ENCODE peak calls at places on chromosomes 11 and 22, in six cellular contexts. W, D, A, K, Y and H are unnamed samples.

GRCh38 chr11:36377759-36378553 is 81.9 kb downstream of the PRR5L start:
- DNase-seq in W (no peak), D (no peak), A (no peak), K (no peak), Y (no peak), H (no peak)

GRCh38 chr11:58567889-58568512 is 7.7 kb downstream of the LPXN start:
- DNase-seq in W (no peak), D (peak), A (peak), K (no peak), Y (peak), H (no peak)

GRCh38 chr11:115939104-115939503 is 434.9 kb upstream of the CADM1 start:
- DNase-seq in W (no peak), D (no peak), A (no peak), K (no peak), Y (no peak), H (no peak)

GRCh38 chr11:113615098-113615497 is 91.0 kb downstream of the TMPRSS5 start:
- DNase-seq in W (no peak), D (no peak), A (no peak), K (no peak), Y (no peak), H (no peak)

GRCh38 chr11:68012044-68012842 is 2.1 kb downstream of the ALDH3B1 start:
- DNase-seq in W (no peak), D (no peak), A (no peak), K (no peak), Y (no peak), H (no peak)

GRCh38 chr11:26204110-26204509 is 127.8 kb upstream of the ANO3 start:
- DNase-seq in W (no peak), D (no peak), A (no peak), K (no peak), Y (no peak), H (no peak)

GRCh38 chr11:44524751-44525171 is 40.7 kb upstream of the CD82 start:
- DNase-seq in W (no peak), D (peak), A (no peak), K (no peak), Y (no peak), H (no peak)

GRCh38 chr11:8501838-8502237 is 92.2 kb downstream of the STK33 start:
- DNase-seq in W (no peak), D (no peak), A (no peak), K (no peak), Y (peak), H (no peak)

GRCh38 chr11:70193411-70194292 is 9.4 kb upstream of the FADD start:
- DNase-seq in W (no peak), D (no peak), A (no peak), K (no peak), Y (no peak), H (no peak)

GRCh38 chr11:103294516-103294915 is 185.3 kb downstream of the DYNC2H1 start:
- DNase-seq in W (no peak), D (no peak), A (no peak), K (no peak), Y (peak), H (no peak)

GRCh38 chr11:93034031-93034430 is 64.6 kb downstream of the MTNR1B start:
- DNase-seq in W (no peak), D (no peak), A (no peak), K (no peak), Y (peak), H (no peak)

GRCh38 chr22:28907311-28908008 is 24.1 kb downstream of the ZNRF3 start:
- DNase-seq in W (peak), D (no peak), A (no peak), K (no peak), Y (no peak), H (no peak)

GRCh38 chr11:19913893-19914249 is 201.2 kb downstream of the NAV2 start:
- DNase-seq in W (no peak), D (no peak), A (no peak), K (no peak), Y (no peak), H (no peak)

GRCh38 chr22:42648368-42649260 is 578 bp downstream of the CYB5R3 start:
- DNase-seq in W (no peak), D (peak), A (peak), K (no peak), Y (peak), H (no peak)

GRCh38 chr11:88151866-88152265 is 23.4 kb downstream of the RAB38 start:
- DNase-seq in W (no peak), D (no peak), A (no peak), K (no peak), Y (no peak), H (no peak)

GRCh38 chr11:67647471-67647870 is 3.1 kb downstream of the ACY3 start:
- DNase-seq in W (no peak), D (no peak), A (no peak), K (no peak), Y (no peak), H (no peak)

GRCh38 chr11:118929496-118930151 is 3.9 kb upstream of the BCL9L start:
- DNase-seq in W (peak), D (peak), A (peak), K (peak), Y (peak), H (no peak)

GRCh38 chr11:77779935-77780334 is 40.6 kb downstream of the RSF1 start:
- DNase-seq in W (no peak), D (peak), A (no peak), K (no peak), Y (peak), H (no peak)

GRCh38 chr22:38943181-38943580 is 14.2 kb upstream of the APOBEC3A start:
- DNase-seq in W (no peak), D (peak), A (no peak), K (no peak), Y (no peak), H (no peak)

GRCh38 chr11:94680426-94680825 is 87.7 kb upstream of the AMOTL1 start:
- DNase-seq in W (no peak), D (no peak), A (no peak), K (no peak), Y (no peak), H (no peak)

GRCh38 chr11:1119282-1120146 is 38.2 kb upstream of the MUC5AC start:
- DNase-seq in W (peak), D (no peak), A (no peak), K (no peak), Y (no peak), H (no peak)

GRCh38 chr11:73295259-73295995 is 12.6 kb upstream of the ARHGEF17 start:
- DNase-seq in W (no peak), D (peak), A (peak), K (no peak), Y (peak), H (peak)

GRCh38 chr11:19055016-19055415 is 5.5 kb downstream of the MRGPRX2 start:
- DNase-seq in W (no peak), D (no peak), A (no peak), K (no peak), Y (peak), H (no peak)

GRCh38 chr11:66705587-66706335 is 23.3 kb downstream of the SPTBN2 start:
- DNase-seq in W (no peak), D (no peak), A (no peak), K (no peak), Y (no peak), H (no peak)

GRCh38 chr22:39282642-39283311 is 36.6 kb downstream of the RPL3 start:
- DNase-seq in W (no peak), D (no peak), A (no peak), K (no peak), Y (no peak), H (no peak)

GRCh38 chr11:35364101-35364780 is 55.1 kb downstream of the SLC1A2 start:
- DNase-seq in W (peak), D (no peak), A (peak), K (peak), Y (peak), H (peak)

GRCh38 chr22:46750530-46750800 is 12.0 kb upstream of the TBC1D22A start:
- DNase-seq in W (no peak), D (no peak), A (no peak), K (no peak), Y (no peak), H (no peak)
- H3K4me3 ChIP-seq in W (no peak), D (no peak), A (no peak), K (no peak), Y (no peak), H (no peak)

GRCh38 chr11:131217313-131218297 is 152.8 kb upstream of the NTM start:
- DNase-seq in W (no peak), D (peak), A (no peak), K (no peak), Y (peak), H (no peak)
- TF ChIP-seq CTCF in W (no peak), D (peak), A (no peak), K (no peak), Y (peak), H (peak)

GRCh38 chr22:43928418-43929307 is 5.1 kb downstream of the PNPLA3 start:
- DNase-seq in W (no peak), D (peak), A (no peak), K (no peak), Y (no peak), H (no peak)

GRCh38 chr22:43926349-43926710 is 2.7 kb downstream of the PNPLA3 start:
- DNase-seq in W (no peak), D (no peak), A (no peak), K (no peak), Y (no peak), H (no peak)

GRCh38 chr22:43923631-43924548 is at the start of gene PNPLA3:
- DNase-seq in W (peak), D (peak), A (peak), K (peak), Y (peak), H (no peak)

GRCh38 chr22:43923191-43923590 is 414 bp upstream of the PNPLA3 start:
- DNase-seq in W (no peak), D (peak), A (no peak), K (no peak), Y (no peak), H (no peak)

DNA sequence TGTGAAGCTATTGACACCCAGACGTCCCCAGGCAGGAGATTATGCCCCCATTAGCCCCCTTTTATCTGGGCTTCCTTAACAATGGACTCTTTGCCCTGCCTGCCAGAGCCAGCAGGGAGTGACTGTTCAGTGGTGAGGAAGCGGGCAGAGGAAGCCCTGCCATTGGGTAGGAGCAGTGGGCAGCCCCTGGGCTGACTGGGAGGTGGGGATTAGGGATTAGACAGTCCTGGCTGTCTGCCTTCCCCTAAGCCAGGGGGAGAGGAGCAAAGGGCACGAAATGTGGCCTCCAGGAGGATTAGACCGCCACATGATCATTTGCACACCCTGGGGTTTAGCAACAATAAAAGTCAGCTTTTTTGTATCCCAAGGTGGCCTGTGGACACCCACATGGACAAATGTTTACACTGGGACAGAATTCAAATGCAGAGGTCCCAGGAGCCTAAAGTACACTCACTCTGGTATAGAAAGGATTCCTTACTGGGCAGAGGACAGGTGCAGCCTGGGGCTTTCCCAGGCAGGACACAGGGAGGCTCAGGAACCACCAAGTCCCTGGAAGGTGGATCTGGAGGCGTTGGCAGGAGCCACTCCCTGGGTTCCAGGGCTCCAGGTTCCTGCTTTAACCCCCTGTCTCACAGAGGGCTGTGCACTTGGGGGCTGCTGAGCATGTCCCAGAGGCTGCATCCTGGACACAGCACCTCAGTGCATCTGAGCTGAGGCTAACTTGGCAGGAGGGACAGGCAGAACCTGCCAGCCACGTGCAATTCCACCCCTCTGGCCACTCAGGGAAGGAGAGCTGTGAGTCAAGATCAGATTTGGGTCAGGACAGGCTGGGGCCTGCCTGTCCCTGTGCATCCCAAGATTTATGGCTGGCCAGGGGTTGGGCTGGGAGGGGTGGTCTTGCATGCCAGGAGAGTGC is 2.1 kb downstream of the PNPLA3 start:
- DNase-seq in W (no peak), D (no peak), A (no peak), K (no peak), Y (no peak), H (no peak)
- H3K4me3 ChIP-seq in W (no peak), D (no peak), A (no peak), K (no peak), Y (no peak), H (peak)

GRCh38 chr11:114738954-114739353 is 60.6 kb downstream of the NXPE2 start:
- DNase-seq in W (no peak), D (peak), A (peak), K (no peak), Y (peak), H (no peak)
- TF ChIP-seq CTCF in W (no peak), D (peak), A (peak), K (peak), Y (peak), H (peak)

GRCh38 chr11:133936551-133936950 is 20.2 kb downstream of the IGSF9B start:
- DNase-seq in W (no peak), D (no peak), A (no peak), K (no peak), Y (no peak), H (no peak)

GRCh38 chr11:133936136-133936535 is 20.6 kb downstream of the IGSF9B start:
- DNase-seq in W (no peak), D (peak), A (no peak), K (no peak), Y (no peak), H (no peak)

GRCh38 chr11:133934599-133935550 is 21.9 kb downstream of the IGSF9B start:
- DNase-seq in W (no peak), D (peak), A (peak), K (no peak), Y (peak), H (no peak)

GRCh38 chr11:133934096-133934495 is 22.7 kb downstream of the IGSF9B start:
- DNase-seq in W (no peak), D (no peak), A (no peak), K (no peak), Y (no peak), H (no peak)

GRCh38 chr11:133935551-133935910 is 21.2 kb downstream of the IGSF9B start:
- DNase-seq in W (no peak), D (no peak), A (no peak), K (no peak), Y (no peak), H (no peak)
- H3K4me3 ChIP-seq in W (no peak), D (no peak), A (no peak), K (no peak), Y (no peak), H (no peak)

DNA sequence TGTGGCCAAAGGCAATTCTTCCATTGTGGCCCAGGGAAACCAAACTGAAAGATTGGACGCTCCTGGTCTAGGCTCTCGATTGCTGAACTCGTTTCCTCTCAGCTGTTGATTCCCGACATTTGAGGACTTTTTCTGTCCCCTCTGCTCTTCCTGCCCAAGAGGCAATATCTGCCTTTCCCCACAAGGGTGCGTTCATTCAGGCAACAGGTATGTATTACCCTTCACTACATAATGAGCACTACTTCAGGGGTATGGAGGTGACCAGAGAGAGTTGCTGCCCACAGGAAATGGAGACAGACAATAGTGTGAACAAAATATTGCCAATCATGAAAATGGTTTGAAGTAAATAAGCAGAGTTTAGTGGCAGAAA is 8.2 kb downstream of the PTH start:
- DNase-seq in W (no peak), D (no peak), A (peak), K (no peak), Y (peak), H (no peak)
- TF ChIP-seq CTCF in W (no peak), D (no peak), A (peak), K (no peak), Y (peak), H (peak)